ENCODE peak calls at places on chromosomes 13 and 19, in ten cellular contexts. I is tibial nerve, T is endodermal cell, X is BJ, N is aorta, H is heart left ventricle, B is uterus, G is body of pancreas, S is gastrocnemius medialis, J is brain microvascular endothelial cell. D is an unnamed sample. For H3K27me3 and H3K36me3, the result is how much of the 10 kb centered on the place peaks cover.

GRCh38 chr19:56080669-56081401 is 40.3 kb downstream of the ZNF787 start:
- DNase-seq in I (peak), T (peak), X (no peak), N (peak), H (peak), B (peak), G (peak), S (peak), J (peak), D (peak)

GRCh38 chr19:4831351-4832340 is at the start of gene TICAM1:
- DNase-seq in I (peak), T (peak), X (no peak), N (peak), H (peak), B (peak), G (peak), S (peak), J (peak), D (peak)

GRCh38 chr13:92483894-92484293 is 742.7 kb upstream of the GPC6 start:
- DNase-seq in I (no peak), T (no peak), X (no peak), N (no peak), H (no peak), B (no peak), G (no peak), S (no peak), J (no peak), D (no peak)

GRCh38 chr13:70844391-70845108 is 736.3 kb upstream of the KLHL1 start:
- DNase-seq in I (no peak), T (no peak), X (no peak), N (no peak), H (no peak), B (no peak), G (no peak), S (no peak), J (no peak), D (no peak)

GRCh38 chr19:6766357-6767080 is 716 bp downstream of the SH2D3A start:
- DNase-seq in I (no peak), T (peak), X (no peak), N (no peak), H (no peak), B (no peak), G (no peak), S (no peak), J (no peak), D (peak)

GRCh38 chr13:80084086-80084676 is 256.7 kb downstream of the SPRY2 start:
- DNase-seq in I (no peak), T (no peak), X (peak), N (no peak), H (peak), B (no peak), G (no peak), S (no peak), J (peak), D (no peak)

GRCh38 chr13:76336889-76337844 is 549.0 kb downstream of the KCTD12 start:
- DNase-seq in I (no peak), T (no peak), X (no peak), N (no peak), H (peak), B (no peak), G (no peak), S (no peak), J (no peak), D (peak)

GRCh38 chr13:114101831-114102520 is 30.4 kb downstream of the RASA3 start:
- DNase-seq in I (peak), T (peak), X (no peak), N (peak), H (no peak), B (peak), G (no peak), S (peak), J (no peak), D (no peak)

GRCh38 chr19:10768936-10769335 is 51.1 kb downstream of the DNM2 start:
- DNase-seq in I (no peak), T (no peak), X (no peak), N (no peak), H (no peak), B (no peak), G (no peak), S (no peak), J (no peak), D (no peak)

GRCh38 chr19:41431426-41432386 is 4.5 kb upstream of the B3GNT8 start:
- DNase-seq in I (no peak), T (peak), X (no peak), N (no peak), H (peak), B (no peak), G (no peak), S (peak), J (peak), D (no peak)

GRCh38 chr13:111422352-111422751 is 101.9 kb downstream of the TEX29 start:
- DNase-seq in I (no peak), T (peak), X (no peak), N (no peak), H (no peak), B (no peak), G (no peak), S (no peak), J (no peak), D (no peak)

GRCh38 chr19:29546583-29547190 is 20.9 kb downstream of the VSTM2B start:
- DNase-seq in I (no peak), T (no peak), X (no peak), N (no peak), H (no peak), B (peak), G (no peak), S (no peak), J (no peak), D (no peak)

GRCh38 chr13:27967736-27968315 is 1.3 kb downstream of the CDX2 start:
- DNase-seq in I (no peak), T (peak), X (no peak), N (no peak), H (no peak), B (no peak), G (no peak), S (no peak), J (no peak), D (peak)

GRCh38 chr13:48511621-48512232 is 21.2 kb downstream of the RCBTB2 start:
- DNase-seq in I (no peak), T (no peak), X (no peak), N (no peak), H (no peak), B (no peak), G (no peak), S (no peak), J (no peak), D (no peak)

GRCh38 chr19:15869109-15869555 is 28.7 kb downstream of the CYP4F2 start:
- DNase-seq in I (no peak), T (peak), X (no peak), N (no peak), H (no peak), B (no peak), G (peak), S (no peak), J (peak), D (peak)

GRCh38 chr19:7869910-7870511 is 4.2 kb downstream of the PRR36 start:
- DNase-seq in I (no peak), T (peak), X (no peak), N (no peak), H (no peak), B (peak), G (peak), S (peak), J (no peak), D (peak)

GRCh38 chr13:107347641-107348369 is 779.9 kb upstream of the ARGLU1 start:
- DNase-seq in I (no peak), T (no peak), X (no peak), N (no peak), H (no peak), B (peak), G (no peak), S (no peak), J (no peak), D (no peak)
- H3K4me3 ChIP-seq in I (no peak), T (no peak), X (no peak), N (no peak), H (no peak), B (no peak), G (no peak), S (no peak), J (no peak), D (no peak)

DNA sequence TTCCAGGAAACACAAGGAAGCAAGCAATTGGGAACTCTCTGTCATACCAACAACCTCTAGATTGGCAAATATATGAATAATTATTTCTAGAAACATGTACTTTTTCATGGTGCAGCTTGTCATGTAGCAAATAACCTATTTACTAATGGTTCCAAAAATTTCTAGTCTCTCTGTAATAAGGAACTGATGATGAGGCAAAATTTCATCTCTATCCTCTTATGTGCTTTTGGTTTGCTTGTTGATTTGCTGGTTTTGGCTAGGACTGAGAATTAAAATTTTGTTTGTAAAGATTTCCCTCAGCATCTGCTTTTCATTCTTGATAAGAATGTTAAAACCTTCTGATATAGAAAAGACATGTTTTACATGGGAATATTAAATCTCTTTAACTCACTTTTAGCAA is 123.2 kb upstream of the UFM1 start:
- DNase-seq in I (no peak), T (no peak), X (no peak), N (no peak), H (no peak), B (no peak), G (no peak), S (no peak), J (no peak), D (no peak)
- H3K27me3 ChIP-seq in I (under half), T (under half), X (under half), N (under half), H (under half), B (under half), G (under half), S (under half), J (under half), D (under half)

DNA sequence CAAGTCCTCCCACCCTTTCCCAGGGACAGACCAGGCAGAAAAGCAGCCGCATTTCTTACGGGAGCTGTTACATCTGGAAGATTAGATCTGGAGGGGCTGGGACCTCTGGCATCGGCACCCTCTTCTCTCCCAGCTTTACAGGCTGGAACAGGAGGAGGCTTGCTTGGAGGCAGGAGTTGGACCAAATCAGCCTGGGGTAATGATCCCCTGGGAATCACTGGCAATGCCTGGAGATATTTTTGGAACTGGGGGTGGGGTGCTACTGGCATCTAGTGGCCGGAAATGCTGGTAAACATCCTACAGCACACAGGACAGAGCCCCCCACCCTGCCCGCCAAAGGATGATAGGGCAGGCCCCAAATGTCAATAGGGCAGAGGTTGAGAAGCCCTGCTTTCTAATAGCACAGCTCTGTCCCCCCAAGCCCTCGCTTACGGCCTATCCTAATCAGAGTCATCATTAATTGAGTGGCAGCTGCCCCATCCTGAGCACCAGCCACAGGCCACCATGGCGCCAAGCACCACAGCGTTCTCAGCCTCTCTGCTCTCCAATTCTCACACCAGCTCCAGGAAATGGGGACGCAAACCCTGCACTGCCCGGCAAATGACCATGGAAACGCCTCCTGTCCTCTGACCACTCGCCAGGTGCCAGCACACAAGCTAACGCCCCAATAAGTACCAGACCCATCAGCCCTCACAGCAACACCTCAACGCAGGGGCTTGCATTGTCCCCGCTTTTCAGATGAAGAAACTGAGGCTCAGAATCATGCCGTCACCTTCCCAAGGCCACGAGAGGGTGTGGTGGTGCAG is 20.6 kb downstream of the LRRC4B start:
- DNase-seq in I (no peak), T (peak), X (no peak), N (no peak), H (no peak), B (no peak), G (no peak), S (no peak), J (no peak), D (no peak)
- H3K36me3 ChIP-seq in I (under half), T (under half), X (under half), N (under half), H (under half), B (under half), G (under half), S (under half), J (under half), D (under half)

DNA sequence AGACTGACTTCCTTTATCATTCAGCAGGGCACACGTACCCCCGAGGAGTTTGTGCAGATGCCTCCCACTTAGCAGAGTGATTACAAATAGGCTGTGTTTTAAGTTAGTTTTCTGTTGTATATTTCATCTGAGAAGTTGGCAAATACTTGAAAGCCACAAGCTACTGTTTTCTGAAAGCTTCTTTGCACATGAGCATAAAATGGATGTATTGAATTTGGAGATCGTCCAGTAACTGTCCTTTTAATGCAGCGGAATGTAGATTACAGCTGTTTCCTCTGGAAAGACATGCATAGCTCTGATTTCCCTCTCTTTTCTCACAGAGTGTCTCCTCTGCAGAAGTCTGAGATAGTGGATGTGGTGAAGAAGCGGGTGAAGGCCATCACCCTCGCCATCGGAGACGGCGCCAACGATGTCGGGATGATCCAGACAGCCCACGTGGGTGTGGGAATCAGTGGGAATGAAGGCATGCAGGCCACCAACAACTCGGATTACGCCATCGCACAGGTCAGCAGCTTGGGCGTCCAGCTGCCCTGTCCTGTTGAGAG is 283.0 kb downstream of the SHISA2 start:
- DNase-seq in I (no peak), T (no peak), X (no peak), N (no peak), H (no peak), B (no peak), G (no peak), S (no peak), J (peak), D (no peak)
- H3K4me3 ChIP-seq in I (no peak), T (no peak), X (no peak), N (no peak), H (no peak), B (no peak), G (no peak), S (no peak), J (no peak), D (no peak)

GRCh38 chr13:102322211-102322610 is 79.6 kb downstream of the FGF14 start:
- DNase-seq in I (no peak), T (no peak), X (no peak), N (no peak), H (no peak), B (no peak), G (no peak), S (no peak), J (no peak), D (no peak)
- H3K27me3 ChIP-seq in I (under half), T (under half), X (under half), N (under half), H (under half), B (under half), G (under half), S (under half), J (under half), D (under half)

GRCh38 chr19:2201473-2202148 is 34.5 kb downstream of the PLEKHJ1 start:
- DNase-seq in I (no peak), T (no peak), X (no peak), N (no peak), H (no peak), B (no peak), G (no peak), S (no peak), J (no peak), D (no peak)
- H3K36me3 ChIP-seq in I (half or more), T (under half), X (under half), N (under half), H (under half), B (under half), G (under half), S (under half), J (under half), D (under half)